ENCODE peak calls at places on chromosomes 1 and 21, in nine cellular contexts. F is upper lobe of right lung, P is stomach, Q is thoracic aorta, J is endodermal cell, X is adrenal gland, I is esophagus muscularis mucosa, S is K562, M is heart right ventricle. N is an unnamed sample. For H3K36me3 and H3K9me3, the result is how much of the 10 kb centered on the place peaks cover.

GRCh38 chr1:143735764-143736461 is 235.9 kb downstream of the FAM72C start:
- DNase-seq in X (peak), Q (no peak), P (no peak), M (no peak), J (no peak), I (no peak), S (no peak), F (no peak), N (no peak)

GRCh38 chr21:34054259-34054658 is 19.1 kb upstream of the MRPS6 start:
- DNase-seq in F (no peak), S (no peak), X (no peak), P (no peak), I (peak), M (no peak), Q (no peak), J (no peak), N (no peak)

GRCh38 chr21:26107439-26107838 is 63.1 kb downstream of the APP start:
- DNase-seq in Q (no peak), S (no peak), J (no peak), I (no peak), P (no peak), M (no peak), X (no peak), F (no peak), N (no peak)

GRCh38 chr1:176187001-176187400 is 20.1 kb downstream of the COP1 start:
- DNase-seq in F (no peak), X (no peak), J (no peak), S (no peak), I (no peak), M (no peak), Q (no peak), P (no peak), N (no peak)

GRCh38 chr1:101183388-101183699 is 53.5 kb upstream of the S1PR1 start:
- DNase-seq in I (no peak), X (no peak), M (no peak), F (no peak), S (no peak), J (no peak), P (no peak), Q (no peak), N (no peak)

GRCh38 chr1:61079898-61080336 is 2.4 kb upstream of the NFIA start:
- DNase-seq in Q (peak), S (peak), X (peak), J (peak), P (peak), M (peak), F (peak), I (peak), N (peak)

GRCh38 chr1:227996187-227996950 is 10.4 kb upstream of the WNT3A start:
- DNase-seq in J (no peak), S (no peak), M (no peak), P (no peak), I (no peak), Q (no peak), F (peak), X (peak), N (no peak)

GRCh38 chr1:89640440-89640839 is 7.5 kb downstream of the LRRC8C start:
- DNase-seq in Q (no peak), X (no peak), I (no peak), J (no peak), F (no peak), S (no peak), P (no peak), M (no peak), N (no peak)

GRCh38 chr1:55699151-55699695 is 484.1 kb upstream of the USP24 start:
- DNase-seq in I (no peak), X (no peak), J (no peak), P (no peak), S (no peak), F (no peak), Q (no peak), M (no peak), N (no peak)

GRCh38 chr1:109649380-109649987 is 6.4 kb upstream of the GSTM4 start:
- DNase-seq in X (no peak), I (peak), Q (no peak), P (no peak), M (no peak), F (no peak), J (no peak), S (peak), N (no peak)

GRCh38 chr1:82565146-82565545 is 764.4 kb downstream of the ADGRL2 start:
- DNase-seq in S (no peak), F (no peak), I (no peak), X (peak), M (no peak), J (peak), P (no peak), Q (no peak), N (no peak)

GRCh38 chr1:90127288-90127953 is 132.5 kb downstream of the ZNF326 start:
- DNase-seq in P (no peak), M (no peak), Q (no peak), X (no peak), F (no peak), J (no peak), I (no peak), S (no peak), N (no peak)

GRCh38 chr1:32939655-32940371 is 24.8 kb downstream of the RNF19B start:
- DNase-seq in I (no peak), J (no peak), M (peak), F (no peak), S (peak), X (peak), Q (no peak), P (no peak), N (no peak)

GRCh38 chr21:28639742-28640141 is 352.9 kb downstream of the LTN1 start:
- DNase-seq in X (no peak), I (no peak), S (no peak), P (no peak), F (no peak), J (no peak), Q (no peak), M (no peak), N (no peak)

GRCh38 chr1:240235521-240236288 is 144.0 kb downstream of the FMN2 start:
- DNase-seq in I (no peak), X (no peak), Q (no peak), J (no peak), S (no peak), M (no peak), F (no peak), P (no peak), N (no peak)

GRCh38 chr1:152218762-152219436 is 5.1 kb downstream of the HRNR start:
- DNase-seq in F (peak), S (no peak), Q (no peak), X (no peak), M (no peak), I (no peak), J (no peak), P (no peak), N (no peak)
- H3K36me3 ChIP-seq in F (under half), S (under half), Q (under half), X (under half), M (under half), I (under half), J (under half), P (under half), N (under half)

DNA sequence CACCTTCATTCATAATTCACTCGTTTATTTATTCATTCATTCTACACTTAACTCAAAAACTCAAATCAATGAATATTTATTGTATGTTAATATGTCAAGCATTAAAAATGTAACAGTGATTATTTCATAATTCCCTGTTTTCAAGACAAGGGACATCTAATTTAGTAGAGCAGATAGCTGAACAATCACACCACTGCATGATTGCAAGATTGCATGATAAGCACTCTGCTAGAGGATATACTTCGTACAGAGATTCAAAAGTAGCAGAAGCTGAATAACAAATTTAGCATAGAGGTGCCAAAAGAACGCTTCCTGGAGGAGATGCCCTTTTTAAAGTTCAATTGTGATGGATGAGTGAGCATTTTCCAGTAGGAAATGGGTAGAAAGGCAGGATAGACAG is 190.6 kb upstream of the BEND5 start:
- DNase-seq in I (no peak), P (no peak), X (no peak), S (no peak), Q (no peak), J (no peak), M (no peak), F (no peak), N (no peak)
- TF ChIP-seq CTCF in I (no peak), P (no peak), X (no peak), S (no peak), Q (no peak), J (no peak), M (no peak), F (no peak), N (no peak)

DNA sequence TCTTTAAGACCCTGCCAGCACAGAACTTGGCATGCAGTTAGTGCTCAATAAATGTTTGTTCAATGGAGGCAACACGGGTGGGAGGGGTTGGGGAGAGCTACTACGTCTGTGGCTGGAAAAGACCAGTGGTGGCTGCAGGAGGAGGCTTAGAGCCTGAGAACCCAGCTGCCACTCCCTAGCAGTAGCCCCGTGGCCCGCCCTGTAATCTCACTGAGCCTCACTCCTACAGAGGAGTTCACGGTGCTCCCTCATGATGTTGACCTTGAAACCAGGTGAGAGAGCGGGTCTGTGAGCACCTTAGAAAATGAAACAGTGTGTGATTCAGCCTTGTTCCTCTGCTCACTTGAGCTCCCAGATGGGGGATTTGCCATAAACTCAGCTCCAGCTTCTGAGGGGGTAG is 299.6 kb downstream of the NPHP4 start:
- DNase-seq in I (no peak), F (no peak), X (no peak), P (no peak), Q (no peak), S (no peak), M (no peak), J (no peak), N (no peak)
- H3K9me3 ChIP-seq in I (under half), F (under half), X (under half), P (under half), Q (under half), S (under half), M (under half), J (under half), N (under half)

DNA sequence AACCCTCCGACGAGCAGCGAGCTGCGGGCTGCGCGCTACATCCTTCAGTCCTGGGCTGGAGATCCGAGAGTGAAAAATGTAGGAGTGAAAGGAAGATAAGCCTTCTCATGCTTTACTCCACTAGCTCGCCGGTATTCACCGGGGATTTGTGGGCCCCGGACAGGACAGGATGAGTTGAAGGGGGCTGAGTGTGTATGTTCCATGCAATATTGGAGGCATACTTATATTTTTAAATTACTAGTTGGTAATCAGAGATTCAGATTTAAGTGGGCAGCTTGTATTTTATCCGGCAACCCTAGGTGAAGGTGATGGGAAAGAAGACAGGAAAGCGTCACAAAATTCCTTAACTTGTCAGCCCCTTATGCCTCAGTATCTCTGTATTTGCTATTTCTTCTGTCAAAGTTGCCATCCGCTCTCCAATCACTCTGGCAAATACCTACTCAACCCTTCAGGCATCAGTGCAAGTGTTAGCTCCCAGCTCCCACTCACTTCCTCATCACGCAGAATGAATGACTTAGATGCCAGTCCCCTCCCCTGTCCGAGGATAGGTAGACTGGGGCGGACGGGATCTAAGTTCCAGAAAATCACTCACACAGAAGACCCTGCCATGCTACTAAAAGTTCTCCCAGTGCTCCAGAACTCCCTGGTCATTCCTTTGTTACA is 506 bp upstream of the PIGM start:
- DNase-seq in X (no peak), M (no peak), P (no peak), I (no peak), S (peak), Q (no peak), J (no peak), F (no peak), N (no peak)
- H3K36me3 ChIP-seq in X (under half), M (under half), P (under half), I (under half), S (under half), Q (under half), J (under half), F (under half), N (under half)

GRCh38 chr1:210239295-210240155 is 6.9 kb downstream of the SERTAD4 start:
- DNase-seq in S (no peak), J (peak), P (no peak), X (no peak), F (no peak), I (peak), Q (no peak), M (no peak), N (peak)
- TF ChIP-seq CTCF in S (peak), J (peak), P (peak), X (peak), F (peak), I (peak), Q (peak), M (peak), N (peak)

DNA sequence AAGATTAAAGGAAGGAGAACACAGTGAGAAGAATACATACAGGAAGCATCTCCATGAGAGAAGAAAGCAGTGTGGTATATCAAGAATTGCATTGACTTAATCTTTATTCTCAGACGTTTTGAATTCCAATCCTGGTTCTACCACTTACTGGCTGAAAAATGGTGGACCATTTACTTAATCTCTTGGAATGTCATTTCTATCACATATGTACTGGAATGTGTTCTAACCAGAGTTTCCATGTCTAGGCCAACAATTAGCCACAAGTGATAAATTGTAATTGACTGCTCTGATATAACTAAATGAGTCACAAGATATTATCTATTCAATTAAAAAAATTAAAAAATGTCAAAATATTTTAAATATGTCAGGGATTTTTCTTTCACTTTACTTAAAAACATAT is 626.1 kb downstream of the PTPRC start:
- DNase-seq in X (no peak), I (no peak), P (no peak), Q (no peak), J (no peak), S (no peak), F (no peak), M (no peak), N (no peak)
- H3K9me3 ChIP-seq in X (under half), I (under half), P (under half), Q (under half), J (under half), S (under half), F (under half), M (under half), N (under half)

N was measured in ascending aorta.